ENCODE peak calls at places on chromosomes 1 and 21, in six cellular contexts. K is tibial nerve, S is Karpas-422, V is right cardiac atrium, Y is lower lobe of right lung, N is prostate gland. B is an unnamed sample.

GRCh38 chr1:167776151-167776550 is 54.4 kb downstream of the MPZL1 start:
- DNase-seq in K (no peak), S (no peak), V (no peak), Y (no peak), N (no peak), B (no peak)

GRCh38 chr1:111733183-111733995 is 5.8 kb downstream of the INKA2 start:
- DNase-seq in K (no peak), S (no peak), V (peak; percentile 80), Y (peak; percentile 70), N (no peak), B (peak; percentile 46)

GRCh38 chr1:176950736-176951308 is 213.7 kb downstream of the ASTN1 start:
- DNase-seq in K (no peak), S (no peak), V (no peak), Y (no peak), N (no peak), B (no peak)

GRCh38 chr1:108592030-108592759 is 32.3 kb downstream of the EEIG2 start:
- DNase-seq in K (no peak), S (no peak), V (no peak), Y (no peak), N (no peak), B (no peak)

GRCh38 chr21:37000381-37000780 is 6.1 kb upstream of the RIPPLY3 start:
- DNase-seq in K (no peak), S (no peak), V (no peak), Y (no peak), N (no peak), B (no peak)

GRCh38 chr1:240555524-240555923 is 56.4 kb downstream of the GREM2 start:
- DNase-seq in K (no peak), S (no peak), V (no peak), Y (no peak), N (no peak), B (no peak)

GRCh38 chr21:25895565-25896205 is 160.9 kb downstream of the GABPA start:
- DNase-seq in K (no peak), S (peak; percentile 81), V (no peak), Y (no peak), N (no peak), B (no peak)

GRCh38 chr1:117698398-117699160 is 92.7 kb downstream of the TENT5C start:
- DNase-seq in K (no peak), S (no peak), V (peak; percentile 72), Y (no peak), N (no peak), B (no peak)

GRCh38 chr1:160834945-160835565 is 27.6 kb downstream of the CD244 start:
- DNase-seq in K (no peak), S (peak; percentile 63), V (no peak), Y (no peak), N (peak; percentile 32), B (no peak)

GRCh38 chr1:32352831-32353383 is 9.4 kb downstream of the FAM229A start:
- DNase-seq in K (no peak), S (no peak), V (peak; percentile 74), Y (no peak), N (no peak), B (no peak)

GRCh38 chr1:18088077-18088594 is 19.5 kb upstream of the IGSF21 start:
- DNase-seq in K (no peak), S (no peak), V (no peak), Y (no peak), N (no peak), B (no peak)

GRCh38 chr1:15219280-15220023 is 27.6 kb upstream of the FHAD1 start:
- DNase-seq in K (no peak), S (no peak), V (no peak), Y (no peak), N (no peak), B (no peak)

GRCh38 chr1:62045579-62045978 is 149.1 kb upstream of the L1TD1 start:
- DNase-seq in K (no peak), S (no peak), V (no peak), Y (no peak), N (no peak), B (no peak)

GRCh38 chr1:1014896-1015681 is 1.8 kb downstream of the ISG15 start:
- DNase-seq in K (no peak), S (peak; percentile 69), V (peak; percentile 39), Y (no peak), N (no peak), B (no peak)

GRCh38 chr1:171576144-171576543 is 45.9 kb upstream of the MYOCOS start:
- DNase-seq in K (no peak), S (no peak), V (no peak), Y (no peak), N (no peak), B (no peak)

GRCh38 chr1:64505944-64506658 is 36.2 kb downstream of the CACHD1 start:
- DNase-seq in K (no peak), S (no peak), V (no peak), Y (peak; percentile 60), N (no peak), B (no peak)

GRCh38 chr1:58883037-58883887 is 99.4 kb upstream of the JUN start:
- DNase-seq in K (peak; percentile 63), S (no peak), V (peak; percentile 87), Y (peak; percentile 84), N (peak; percentile 51), B (peak; percentile 87)

GRCh38 chr21:44709426-44710293 is 1.7 kb downstream of the TSPEAR start:
- DNase-seq in K (peak; percentile 11), S (no peak), V (no peak), Y (no peak), N (no peak), B (peak; percentile 45)

GRCh38 chr1:30610917-30611316 is 112.5 kb downstream of the MATN1 start:
- DNase-seq in K (no peak), S (no peak), V (no peak), Y (no peak), N (no peak), B (peak; percentile 49)

GRCh38 chr1:93635614-93636543 is 45.8 kb downstream of the BCAR3 start:
- DNase-seq in K (no peak), S (peak; percentile 78), V (no peak), Y (no peak), N (no peak), B (no peak)

GRCh38 chr1:179121159-179121938 is 39.5 kb downstream of the TOR3A start:
- DNase-seq in K (no peak), S (peak; percentile 85), V (no peak), Y (no peak), N (peak; percentile 13), B (no peak)

GRCh38 chr1:9182784-9183257 is 51.8 kb upstream of the H6PD start:
- DNase-seq in K (no peak), S (no peak), V (no peak), Y (no peak), N (no peak), B (no peak)

GRCh38 chr1:16248603-16249534 is 11.9 kb upstream of the CPLANE2 start:
- DNase-seq in K (peak; percentile 79), S (no peak), V (peak; percentile 90), Y (peak; percentile 84), N (peak; percentile 94), B (peak; percentile 96)

GRCh38 chr1:218494000-218494399 is 148.9 kb downstream of the TGFB2 start:
- DNase-seq in K (no peak), S (no peak), V (no peak), Y (no peak), N (no peak), B (no peak)

GRCh38 chr1:218495931-218496330 is 150.8 kb downstream of the TGFB2 start:
- DNase-seq in K (no peak), S (no peak), V (no peak), Y (no peak), N (no peak), B (no peak)

GRCh38 chr1:218496561-218496960 is 151.4 kb downstream of the TGFB2 start:
- DNase-seq in K (no peak), S (no peak), V (no peak), Y (no peak), N (no peak), B (no peak)

GRCh38 chr1:218492840-218493239 is 147.7 kb downstream of the TGFB2 start:
- DNase-seq in K (no peak), S (no peak), V (no peak), Y (no peak), N (no peak), B (no peak)

GRCh38 chr1:218494449-218494852 is 149.3 kb downstream of the TGFB2 start:
- DNase-seq in K (no peak), S (no peak), V (no peak), Y (no peak), N (no peak), B (no peak)
- H3K4me1 ChIP-seq in K (no peaks in the 10 kb centered on the region), S (no peaks in the 10 kb centered on the region), V (no peaks in the 10 kb centered on the region), Y (peaks cover 9% of the 10 kb centered on the region), N (no peaks in the 10 kb centered on the region), B (peaks cover 15% of the 10 kb centered on the region)

GRCh38 chr1:155966750-155967149 is 11.6 kb downstream of the ARHGEF2 start:
- DNase-seq in K (no peak), S (no peak), V (no peak), Y (no peak), N (no peak), B (no peak)

GRCh38 chr1:155968670-155969069 is 9.7 kb downstream of the ARHGEF2 start:
- DNase-seq in K (no peak), S (no peak), V (peak; percentile 47), Y (no peak), N (no peak), B (no peak)

GRCh38 chr1:155969377-155969791 is 9.0 kb downstream of the ARHGEF2 start:
- DNase-seq in K (no peak), S (no peak), V (no peak), Y (no peak), N (no peak), B (no peak)

GRCh38 chr1:155966135-155966534 is 12.2 kb downstream of the ARHGEF2 start:
- DNase-seq in K (no peak), S (no peak), V (no peak), Y (no peak), N (no peak), B (no peak)

GRCh38 chr1:155967410-155968400 is 10.6 kb downstream of the ARHGEF2 start:
- DNase-seq in K (no peak), S (no peak), V (peak; percentile 49), Y (no peak), N (no peak), B (no peak)
- H3K4me1 ChIP-seq in K (peaks cover 60% of the 10 kb centered on the region), S (peaks cover 44% of the 10 kb centered on the region), V (peaks cover 41% of the 10 kb centered on the region), Y (peaks cover 84% of the 10 kb centered on the region), N (no peaks in the 10 kb centered on the region), B (peaks cover 61% of the 10 kb centered on the region)

DNA sequence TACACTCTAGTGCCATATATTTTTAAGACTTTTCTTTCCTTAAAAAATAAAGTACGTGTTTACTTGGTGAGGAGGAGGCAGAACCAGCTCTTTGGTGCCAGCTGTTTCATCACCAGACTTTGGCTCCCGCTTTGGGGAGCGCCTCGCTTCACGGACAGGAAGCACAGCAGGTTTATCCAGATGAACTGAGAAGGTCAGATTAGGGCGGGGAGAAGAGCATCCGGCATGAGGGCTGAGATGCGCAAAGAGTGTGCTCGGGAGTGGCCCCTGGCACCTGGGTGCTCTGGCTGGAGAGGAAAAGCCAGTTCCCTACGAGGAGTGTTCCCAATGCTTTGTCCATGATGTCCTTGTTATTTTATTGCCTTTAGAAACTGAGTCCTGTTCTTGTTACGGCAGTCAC is 25.2 kb downstream of the PSEN2 start:
- DNase-seq in K (no peak), S (no peak), V (no peak), Y (no peak), N (peak; percentile 73), B (no peak)
- H3K4me1 ChIP-seq in K (no peaks in the 10 kb centered on the region), S (no peaks in the 10 kb centered on the region), V (no peaks in the 10 kb centered on the region), Y (peaks cover 7% of the 10 kb centered on the region), N (no peaks in the 10 kb centered on the region), B (no peaks in the 10 kb centered on the region)

DNA sequence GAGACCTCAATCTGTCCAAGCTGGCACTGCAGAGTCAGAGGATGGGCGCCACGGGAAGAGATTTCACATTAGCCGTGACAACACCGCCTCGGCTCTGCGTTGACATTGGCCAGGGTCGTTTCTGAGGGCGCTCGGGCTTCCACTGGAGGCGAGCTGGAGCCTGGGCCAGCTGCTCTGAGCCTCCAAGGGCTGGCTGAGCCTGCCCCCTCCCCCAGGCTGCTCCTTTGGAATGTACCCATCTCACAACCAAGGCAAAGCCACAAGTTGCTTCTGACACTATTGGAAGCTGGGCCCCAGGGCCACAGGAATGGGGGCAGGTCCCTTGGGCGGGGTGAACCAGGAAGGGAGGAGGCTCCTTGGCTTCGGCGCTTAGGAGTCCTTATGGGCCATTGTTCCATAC is 12.7 kb downstream of the GPR3 start:
- DNase-seq in K (no peak), S (no peak), V (peak; percentile 74), Y (no peak), N (no peak), B (peak; percentile 83)
- H3K4me1 ChIP-seq in K (peaks cover 37% of the 10 kb centered on the region), S (peaks cover 25% of the 10 kb centered on the region), V (peaks cover 25% of the 10 kb centered on the region), Y (peaks cover 60% of the 10 kb centered on the region), N (peaks cover 39% of the 10 kb centered on the region), B (peaks cover 54% of the 10 kb centered on the region)

B was measured in tibial artery.